ENCODE peak calls at places on chromosome 12, in nine cellular contexts. H is lung; N is stomach; P is uterus; Y is naive thymus-derived CD4-positive, alpha-beta T cell; Z is psoas muscle; A is CD4-positive, CD25-positive, alpha-beta regulatory T cell; D is fibroblast of lung; C is PC-3. I is an unnamed sample. For H3K4me1, the result is how much of the 10 kb centered on the place peaks cover.

GRCh38 chr12:72493390-72493789 is 221.2 kb downstream of the TRHDE start:
- DNase-seq in H (no peak), N (no peak), P (no peak), Y (no peak), Z (no peak), A (no peak), D (no peak), C (no peak), I (no peak)

GRCh38 chr12:124238886-124239285 is 56.0 kb upstream of the RFLNA start:
- DNase-seq in H (no peak), N (peak), P (no peak), Y (no peak), Z (no peak), A (no peak), D (no peak), C (no peak), I (no peak)

GRCh38 chr12:24228371-24228770 is 278.9 kb upstream of the SOX5 start:
- DNase-seq in H (no peak), N (no peak), P (no peak), Y (no peak), Z (no peak), A (no peak), D (no peak), C (no peak), I (no peak)

GRCh38 chr12:88921434-88921833 is 341.2 kb upstream of the KITLG start:
- DNase-seq in H (no peak), N (no peak), P (no peak), Y (no peak), Z (no peak), A (no peak), D (no peak), C (no peak), I (no peak)

GRCh38 chr12:67716817-67717216 is 68.3 kb downstream of the DYRK2 start:
- DNase-seq in H (no peak), N (no peak), P (no peak), Y (no peak), Z (no peak), A (no peak), D (no peak), C (peak), I (no peak)

GRCh38 chr12:26723379-26724308 is 109.3 kb downstream of the ITPR2 start:
- DNase-seq in H (no peak), N (no peak), P (peak), Y (no peak), Z (no peak), A (no peak), D (peak), C (peak), I (peak)

GRCh38 chr12:108424026-108424425 is 84.9 kb upstream of the CMKLR1 start:
- DNase-seq in H (no peak), N (no peak), P (no peak), Y (no peak), Z (no peak), A (no peak), D (no peak), C (peak), I (no peak)

GRCh38 chr12:109462868-109463692 is 14.0 kb downstream of the KCTD10 start:
- DNase-seq in H (peak), N (peak), P (peak), Y (peak), Z (peak), A (no peak), D (peak), C (peak), I (peak)

GRCh38 chr12:96427269-96427729 is 27.1 kb upstream of the CDK17 start:
- DNase-seq in H (peak), N (peak), P (peak), Y (no peak), Z (peak), A (no peak), D (peak), C (peak), I (peak)

GRCh38 chr12:105355752-105356151 is 25.3 kb downstream of the C12orf75 start:
- DNase-seq in H (no peak), N (no peak), P (no peak), Y (no peak), Z (no peak), A (no peak), D (peak), C (peak), I (no peak)

GRCh38 chr12:115941362-115941761 is 336.1 kb downstream of the MED13L start:
- DNase-seq in H (no peak), N (no peak), P (no peak), Y (no peak), Z (no peak), A (no peak), D (peak), C (peak), I (no peak)

GRCh38 chr12:39294712-39295111 is 148.2 kb downstream of the KIF21A start:
- DNase-seq in H (no peak), N (no peak), P (no peak), Y (no peak), Z (no peak), A (no peak), D (no peak), C (no peak), I (no peak)

GRCh38 chr12:129984097-129984496 is 80.3 kb upstream of the TMEM132D start:
- DNase-seq in H (no peak), N (no peak), P (no peak), Y (no peak), Z (no peak), A (no peak), D (no peak), C (no peak), I (no peak)

GRCh38 chr12:49967777-49968250 is 4.9 kb upstream of the AQP6 start:
- DNase-seq in H (no peak), N (no peak), P (no peak), Y (no peak), Z (no peak), A (no peak), D (no peak), C (no peak), I (peak)

GRCh38 chr12:13146539-13146938 is 43.1 kb upstream of the GSG1 start:
- DNase-seq in H (no peak), N (no peak), P (peak), Y (no peak), Z (peak), A (no peak), D (peak), C (no peak), I (no peak)

GRCh38 chr12:120820885-120821510 is 83.2 kb downstream of the SPPL3 start:
- DNase-seq in H (no peak), N (no peak), P (no peak), Y (no peak), Z (no peak), A (no peak), D (no peak), C (no peak), I (no peak)

GRCh38 chr12:49336645-49337584 is at the start of gene C1QL4:
- DNase-seq in H (peak), N (peak), P (peak), Y (peak), Z (peak), A (peak), D (peak), C (peak), I (peak)

GRCh38 chr12:19031032-19031431 is 98.5 kb upstream of the PLEKHA5 start:
- DNase-seq in H (no peak), N (no peak), P (no peak), Y (no peak), Z (no peak), A (no peak), D (peak), C (peak), I (no peak)

GRCh38 chr12:50686406-50686805 is 77.5 kb upstream of the ATF1 start:
- DNase-seq in H (no peak), N (peak), P (no peak), Y (no peak), Z (no peak), A (no peak), D (no peak), C (no peak), I (no peak)

DNA sequence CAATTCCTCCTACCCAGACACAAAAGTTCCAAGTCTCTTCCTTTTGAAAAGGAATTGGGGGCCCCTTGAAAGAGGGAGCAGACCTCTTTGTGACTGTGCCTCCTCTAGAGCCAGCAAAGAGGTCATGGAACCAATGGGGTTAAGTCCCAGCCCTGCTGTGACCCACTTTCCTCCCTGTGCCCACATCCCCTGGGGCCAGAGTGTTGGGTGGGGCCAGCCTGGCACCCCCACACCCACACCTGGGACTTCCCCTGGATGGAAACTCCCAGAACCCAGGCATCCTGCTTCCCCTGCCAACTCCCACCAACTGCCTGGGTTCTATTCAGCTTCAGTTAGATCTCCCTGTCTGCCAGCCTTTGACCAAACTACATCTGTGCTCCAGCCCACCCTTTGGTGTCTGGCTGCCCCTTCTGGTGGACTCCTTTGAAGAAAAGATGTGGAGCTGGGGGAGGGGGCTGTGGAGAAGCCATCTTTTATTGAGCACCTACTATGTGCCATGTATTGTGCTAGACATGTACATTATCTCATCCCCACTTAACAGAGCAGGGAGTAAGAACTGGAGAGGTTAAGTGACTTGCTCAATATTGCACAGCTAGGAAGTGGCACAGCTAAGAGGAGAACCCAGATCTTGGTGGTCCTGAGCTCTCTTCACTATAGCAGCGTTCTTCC is 4.6 kb upstream of the RARG start:
- DNase-seq in H (no peak), N (no peak), P (no peak), Y (no peak), Z (no peak), A (peak), D (no peak), C (no peak), I (peak)
- H3K4me3 ChIP-seq in H (no peak), N (no peak), P (no peak), Y (no peak), Z (no peak), A (peak), D (no peak), C (no peak), I (no peak)

DNA sequence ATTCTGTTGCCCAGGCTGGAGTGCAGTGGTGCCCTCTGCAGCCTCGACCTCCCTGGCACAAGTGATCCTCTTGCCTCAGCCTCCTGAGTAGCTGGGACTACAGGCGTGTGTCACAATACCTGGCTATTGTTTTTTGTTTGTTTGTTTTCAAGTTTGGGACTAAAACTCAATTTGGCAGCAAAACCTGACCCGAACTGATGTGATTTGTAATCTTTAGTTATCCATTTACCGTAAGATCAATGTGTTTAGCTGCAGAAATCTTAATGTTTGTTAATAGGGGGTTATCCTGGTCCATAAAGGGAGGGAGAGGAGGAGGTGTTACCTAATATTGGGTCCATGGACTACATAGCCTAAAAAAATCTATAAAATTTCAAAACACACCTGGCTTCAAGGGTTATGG is 738 bp upstream of the C1S start:
- DNase-seq in H (no peak), N (no peak), P (no peak), Y (no peak), Z (no peak), A (no peak), D (no peak), C (no peak), I (no peak)
- H3K4me1 ChIP-seq in H (under half), N (under half), P (under half), Y (under half), Z (under half), A (under half), D (under half), C (under half), I (under half)

DNA sequence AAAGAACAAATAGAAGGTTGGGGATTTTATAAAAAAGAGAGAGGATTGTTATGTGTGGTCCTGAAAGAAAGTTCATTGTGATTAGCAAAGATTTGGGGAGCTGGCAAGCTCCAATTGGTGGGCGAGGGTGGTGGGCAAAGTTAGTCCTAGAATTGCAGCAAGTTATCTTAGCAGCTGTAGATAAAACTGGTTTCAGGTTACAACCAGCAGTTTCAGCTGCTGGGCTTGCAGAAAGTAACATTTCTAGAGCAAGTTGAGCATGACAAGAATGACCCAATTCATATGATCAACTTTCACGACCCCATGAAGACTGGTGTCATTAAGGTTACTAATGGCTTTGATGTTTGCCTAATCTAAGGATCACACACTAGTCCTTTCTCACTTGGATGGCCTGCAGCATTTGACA is 177.9 kb upstream of the NUDT4 start:
- DNase-seq in H (no peak), N (no peak), P (no peak), Y (no peak), Z (no peak), A (no peak), D (peak), C (no peak), I (no peak)
- H3K4me3 ChIP-seq in H (no peak), N (no peak), P (no peak), Y (no peak), Z (no peak), A (no peak), D (no peak), C (no peak), I (no peak)

GRCh38 chr12:2268478-2269286 is 215.9 kb downstream of the CACNA1C start:
- DNase-seq in H (no peak), N (no peak), P (no peak), Y (no peak), Z (no peak), A (no peak), D (peak), C (no peak), I (peak)
- H3K4me1 ChIP-seq in H (under half), N (under half), P (under half), Y (under half), Z (under half), A (under half), D (half or more), C (under half), I (under half)

GRCh38 chr12:118103601-118104382 is at the start of gene VSIG10:
- DNase-seq in H (peak), N (peak), P (peak), Y (no peak), Z (peak), A (no peak), D (peak), C (peak), I (peak)
- H3K4me3 ChIP-seq in H (peak), N (peak), P (peak), Y (peak), Z (peak), A (peak), D (peak), C (peak), I (peak)

DNA sequence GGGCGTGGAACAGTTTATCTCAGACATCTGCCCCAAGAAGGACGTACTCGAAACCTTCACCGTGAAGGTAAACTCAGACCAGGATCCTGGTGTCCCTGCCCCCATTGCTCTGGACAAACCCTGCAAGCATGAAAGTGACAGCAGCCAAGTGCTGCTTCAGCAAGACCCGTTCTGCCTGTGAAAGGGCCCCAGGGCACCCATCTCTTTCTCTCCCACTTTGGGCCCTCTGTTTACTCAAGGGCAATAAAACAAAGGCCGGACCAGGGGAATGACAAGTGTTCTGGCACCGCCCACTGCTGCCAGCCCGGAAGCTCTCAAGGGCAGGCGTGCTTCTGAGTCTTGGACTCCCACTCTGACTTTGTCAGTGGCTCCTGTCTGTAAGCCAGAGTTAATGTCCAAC is 35.3 kb downstream of the CD9 start:
- DNase-seq in H (peak), N (peak), P (no peak), Y (no peak), Z (no peak), A (no peak), D (no peak), C (peak), I (peak)
- H3K4me1 ChIP-seq in H (under half), N (under half), P (under half), Y (under half), Z (under half), A (under half), D (under half), C (under half), I (under half)

GRCh38 chr12:103879878-103880277 is 38.8 kb upstream of the NT5DC3 start:
- DNase-seq in H (no peak), N (no peak), P (no peak), Y (no peak), Z (no peak), A (no peak), D (no peak), C (no peak), I (no peak)

GRCh38 chr12:103881261-103881660 is 40.2 kb upstream of the NT5DC3 start:
- DNase-seq in H (no peak), N (no peak), P (no peak), Y (no peak), Z (no peak), A (no peak), D (no peak), C (no peak), I (no peak)

GRCh38 chr12:103877934-103878510 is 37.0 kb upstream of the NT5DC3 start:
- DNase-seq in H (peak), N (peak), P (peak), Y (peak), Z (peak), A (peak), D (peak), C (peak), I (no peak)

GRCh38 chr12:103879048-103879692 is 38.1 kb upstream of the NT5DC3 start:
- DNase-seq in H (no peak), N (no peak), P (no peak), Y (no peak), Z (no peak), A (no peak), D (no peak), C (no peak), I (no peak)

GRCh38 chr12:103880299-103881142 is 39.5 kb upstream of the NT5DC3 start:
- DNase-seq in H (no peak), N (no peak), P (no peak), Y (no peak), Z (no peak), A (no peak), D (no peak), C (peak), I (no peak)
- H3K4me3 ChIP-seq in H (no peak), N (no peak), P (no peak), Y (no peak), Z (no peak), A (no peak), D (no peak), C (no peak), I (no peak)

I was measured in aorta.